ENCODE peak calls at places on chromosomes 3 and 15, in six cellular contexts. Z is neuronal stem cell, B is pancreas, K is fibroblast of lung, D is psoas muscle, W is neural progenitor cell. R is an unnamed sample.

GRCh38 chr3:136305879-136306278 is 55.7 kb downstream of the PCCB start:
- DNase-seq in K (peak; percentile 79), D (no peak), W (no peak), B (no peak), Z (no peak), R (no peak)

GRCh38 chr15:41116872-41117242 is 777 bp upstream of the INO80 start:
- DNase-seq in D (no peak), K (no peak), W (no peak), Z (peak; percentile 0), B (no peak), R (no peak)

GRCh38 chr15:92821491-92822116 is 78.5 kb upstream of the CHD2 start:
- DNase-seq in Z (no peak), B (no peak), W (no peak), K (no peak), D (no peak), R (no peak)

GRCh38 chr3:2099779-2100191 is 1.1 kb downstream of the CNTN4 start:
- DNase-seq in W (peak; percentile 59), Z (no peak), D (no peak), K (no peak), B (peak; percentile 62), R (no peak)

GRCh38 chr3:13022348-13023250 is 50.6 kb downstream of the IQSEC1 start:
- DNase-seq in K (peak; percentile 89), W (peak; percentile 87), Z (no peak), B (no peak), D (peak; percentile 82), R (peak; percentile 85)

GRCh38 chr3:5251196-5251583 is 63.7 kb downstream of the EDEM1 start:
- DNase-seq in K (no peak), B (no peak), Z (no peak), W (no peak), D (no peak), R (no peak)

GRCh38 chr3:14415501-14415900 is 13.1 kb downstream of the SLC6A6 start:
- DNase-seq in K (no peak), D (no peak), B (no peak), Z (no peak), W (no peak), R (no peak)

GRCh38 chr15:30065025-30065801 is 17.5 kb upstream of the GOLGA8J start:
- DNase-seq in K (peak; percentile 69), D (no peak), B (no peak), Z (no peak), W (no peak), R (no peak)

GRCh38 chr3:38039899-38040261 is 872 bp downstream of the DLEC1 start:
- DNase-seq in W (peak; percentile 41), B (no peak), K (peak; percentile 60), D (peak; percentile 44), Z (no peak), R (peak; percentile 37)

GRCh38 chr3:123719785-123720531 is 135.1 kb upstream of the HACD2 start:
- DNase-seq in B (no peak), D (no peak), Z (no peak), K (no peak), W (no peak), R (peak; percentile 74)

GRCh38 chr3:14357463-14357862 is 44.9 kb upstream of the SLC6A6 start:
- DNase-seq in B (no peak), W (no peak), K (no peak), Z (no peak), D (no peak), R (no peak)

GRCh38 chr3:40387001-40387894 is at the start of gene ENTPD3:
- DNase-seq in B (peak; percentile 87), D (no peak), K (no peak), W (peak; percentile 66), Z (peak; percentile 15), R (peak; percentile 21)

GRCh38 chr15:75237316-75237982 is 20.7 kb upstream of the GOLGA6C start:
- DNase-seq in W (peak; percentile 10), K (no peak), Z (no peak), D (peak; percentile 6), B (peak; percentile 44), R (no peak)

GRCh38 chr3:128084675-128085021 is 32.4 kb downstream of the SEC61A1 start:
- DNase-seq in W (no peak), D (no peak), B (no peak), Z (no peak), K (no peak), R (no peak)

GRCh38 chr3:149353581-149354184 is 20.2 kb upstream of the TM4SF18 start:
- DNase-seq in W (no peak), D (no peak), B (no peak), K (peak; percentile 20), Z (no peak), R (no peak)

GRCh38 chr3:177468816-177469590 is 271.7 kb upstream of the TBL1XR1 start:
- DNase-seq in Z (no peak), W (no peak), B (no peak), K (peak; percentile 69), D (no peak), R (no peak)

GRCh38 chr3:58898513-58898912 is 151.3 kb downstream of the CFAP20DC start:
- DNase-seq in B (no peak), K (no peak), Z (no peak), W (no peak), D (no peak), R (no peak)
- H3K27ac ChIP-seq in B (no peak overlapping the region), K (no peak overlapping the region), Z (no peak overlapping the region), W (no peak overlapping the region), D (no peak overlapping the region), R (no peak overlapping the region)

GRCh38 chr3:181616088-181617070 is 95.3 kb upstream of the SOX2 start:
- DNase-seq in W (no peak), K (no peak), B (no peak), Z (no peak), D (no peak), R (no peak)
- H3K27ac ChIP-seq in W (peak overlapping the region; percentile 57), K (no peak overlapping the region), B (no peak overlapping the region), Z (no peak overlapping the region), D (no peak overlapping the region), R (no peak overlapping the region)

GRCh38 chr3:185677146-185677829 is 91.2 kb downstream of the SENP2 start:
- DNase-seq in D (no peak), K (peak; percentile 85), B (no peak), Z (peak; percentile 40), W (peak; percentile 73), R (no peak)
- H3K27ac ChIP-seq in D (no peak overlapping the region), K (no peak overlapping the region), B (no peak overlapping the region), Z (no peak overlapping the region), W (no peak overlapping the region), R (no peak overlapping the region)

DNA sequence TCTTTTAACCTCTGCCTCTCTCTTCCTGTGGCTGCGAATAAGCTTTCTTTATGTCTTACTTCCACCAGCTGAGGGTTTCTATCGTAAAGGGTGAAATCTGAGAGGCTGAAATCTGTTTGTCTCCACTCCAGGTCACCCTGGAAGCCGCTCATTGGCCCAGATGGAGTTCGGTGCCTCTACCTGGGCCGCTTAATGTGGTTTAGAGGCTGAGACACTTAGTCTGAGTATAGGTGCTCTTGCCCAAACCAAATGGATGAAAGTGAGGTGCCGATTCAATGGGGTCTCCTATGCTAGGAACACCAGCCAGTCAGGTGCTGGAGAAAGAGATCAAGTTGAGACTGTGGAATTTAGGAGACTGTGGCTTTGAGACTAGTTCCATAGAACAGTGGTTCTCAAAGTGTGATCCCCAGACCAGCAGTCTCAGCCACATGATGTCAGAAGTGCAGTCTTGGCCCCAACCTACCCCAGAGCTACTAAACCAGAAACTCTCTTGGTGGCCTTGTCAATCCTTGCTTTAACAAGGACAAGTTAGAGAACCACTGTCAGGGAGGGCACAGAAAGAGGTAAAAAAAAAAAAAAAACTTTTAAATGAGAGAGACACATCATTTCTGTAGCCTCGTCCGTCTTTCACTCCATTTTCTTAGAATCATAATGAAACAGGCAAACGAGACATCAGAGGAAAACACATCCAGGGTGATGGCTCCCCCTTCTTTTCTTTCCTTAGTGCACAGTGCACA is 54.9 kb upstream of the CCR2 start:
- DNase-seq in D (no peak), W (no peak), K (no peak), Z (no peak), B (no peak), R (no peak)
- H3K27ac ChIP-seq in D (no peak overlapping the region), W (no peak overlapping the region), K (no peak overlapping the region), Z (no peak overlapping the region), B (no peak overlapping the region), R (no peak overlapping the region)

DNA sequence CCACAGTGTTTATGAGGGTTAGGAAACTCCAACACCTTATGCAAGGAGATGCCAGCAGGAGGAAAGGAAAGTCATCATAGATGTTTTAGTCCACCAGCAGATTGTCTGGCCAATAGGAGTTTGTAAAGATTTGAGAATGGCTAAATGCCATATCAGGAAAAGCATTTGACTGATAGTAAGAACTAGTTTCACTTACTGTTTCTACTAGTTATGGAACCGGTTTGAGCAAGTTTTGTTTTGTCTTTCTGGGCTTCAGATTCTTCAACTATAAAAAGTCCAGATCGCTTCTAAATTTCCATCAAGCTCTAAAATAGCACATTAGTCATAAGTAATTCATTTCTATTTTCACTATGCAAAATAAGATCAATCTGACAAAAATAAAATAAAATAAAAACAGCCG is 254.8 kb upstream of the TMCO5A start:
- DNase-seq in K (no peak), D (no peak), Z (no peak), W (no peak), B (no peak), R (no peak)
- H3K27ac ChIP-seq in K (no peak overlapping the region), D (no peak overlapping the region), Z (no peak overlapping the region), W (no peak overlapping the region), B (no peak overlapping the region), R (no peak overlapping the region)

GRCh38 chr3:42733501-42734262 is 31.1 kb upstream of the HHATL start:
- DNase-seq in K (no peak), W (no peak), B (no peak), D (no peak), Z (no peak), R (no peak)
- H3K27ac ChIP-seq in K (no peak overlapping the region), W (no peak overlapping the region), B (no peak overlapping the region), D (no peak overlapping the region), Z (no peak overlapping the region), R (peak overlapping the region; percentile 77)

DNA sequence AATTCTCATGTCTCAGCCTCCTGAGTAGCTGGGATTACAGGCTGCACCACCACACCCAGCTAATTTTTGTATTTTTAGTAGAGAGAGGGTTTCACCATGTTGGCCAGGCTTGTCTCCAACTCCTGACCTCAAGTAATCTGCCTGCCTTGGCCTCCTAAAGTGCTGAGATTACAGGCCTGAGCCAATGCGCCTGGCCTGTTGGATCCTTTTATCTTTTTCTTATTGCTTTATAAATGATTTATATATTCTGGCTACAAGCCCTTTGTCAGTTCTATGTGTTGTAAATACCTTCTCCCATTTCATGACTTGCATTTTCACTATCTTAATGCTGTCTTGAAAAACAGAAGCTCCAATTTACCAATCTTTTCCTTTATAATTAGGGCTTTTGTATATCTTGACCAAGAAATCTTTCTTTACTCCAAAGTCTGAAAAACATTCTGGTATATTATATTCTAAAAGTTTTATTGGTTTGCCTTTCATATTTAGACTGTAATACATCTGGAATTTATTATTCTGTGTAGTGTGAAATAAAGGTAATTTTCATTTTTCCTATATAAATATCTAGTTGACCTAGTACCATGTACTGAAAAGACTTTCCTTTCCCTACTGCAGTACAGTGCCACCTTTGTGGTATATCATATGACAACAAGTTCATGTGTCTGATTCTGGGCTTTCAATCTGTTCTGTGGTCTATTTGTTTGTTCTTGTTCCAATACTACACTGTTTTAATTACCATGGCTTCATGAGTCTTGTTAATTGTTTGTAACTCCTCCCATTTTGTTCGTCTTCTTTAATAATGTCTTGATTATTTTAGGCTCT is 52.9 kb upstream of the RNU6-1 start:
- DNase-seq in B (no peak), Z (no peak), K (peak; percentile 19), D (peak; percentile 23), W (no peak), R (no peak)
- H3K27ac ChIP-seq in B (no peak overlapping the region), Z (no peak overlapping the region), K (no peak overlapping the region), D (peak overlapping the region; percentile 47), W (no peak overlapping the region), R (no peak overlapping the region)